ENCODE peak calls at places on chromosomes 1 and 21, in five cellular contexts. One of them, this sample, is unnamed.

GRCh38 chr1:25684216-25684965 is 67.8 kb downstream of the MAN1C1 start:
- DNase-seq in neuronal stem cell: no peak
- DNase-seq in mammary epithelial cell: no peak
- DNase-seq in HepG2: no peak
- DNase-seq in PC-9: no peak
- DNase-seq in this sample: no peak

GRCh38 chr1:202593845-202594244 is 116.4 kb downstream of the SYT2 start:
- DNase-seq in neuronal stem cell: no peak
- DNase-seq in mammary epithelial cell: peak
- DNase-seq in HepG2: no peak
- DNase-seq in PC-9: no peak
- DNase-seq in this sample: peak

GRCh38 chr21:36661511-36662309 is 37.2 kb upstream of the SIM2 start:
- DNase-seq in mammary epithelial cell: no peak
- DNase-seq in PC-9: peak
- DNase-seq in neuronal stem cell: no peak
- DNase-seq in HepG2: peak
- DNase-seq in this sample: peak

GRCh38 chr1:150874455-150875196 is 1.8 kb downstream of the ARNT start:
- DNase-seq in mammary epithelial cell: no peak
- DNase-seq in neuronal stem cell: no peak
- DNase-seq in HepG2: no peak
- DNase-seq in PC-9: no peak
- DNase-seq in this sample: no peak

GRCh38 chr1:41689139-41689538 is 204.7 kb upstream of the EDN2 start:
- DNase-seq in neuronal stem cell: no peak
- DNase-seq in mammary epithelial cell: no peak
- DNase-seq in HepG2: no peak
- DNase-seq in PC-9: no peak
- DNase-seq in this sample: no peak

GRCh38 chr1:197776348-197777082 is 1.2 kb upstream of the DENND1B start:
- DNase-seq in PC-9: peak
- DNase-seq in HepG2: no peak
- DNase-seq in neuronal stem cell: no peak
- DNase-seq in mammary epithelial cell: peak
- DNase-seq in this sample: peak

GRCh38 chr1:212479188-212479587 is 46.5 kb downstream of the NENF start:
- DNase-seq in PC-9: no peak
- DNase-seq in HepG2: no peak
- DNase-seq in neuronal stem cell: no peak
- DNase-seq in mammary epithelial cell: no peak
- DNase-seq in this sample: no peak

GRCh38 chr1:150692720-150693119 is 4.2 kb downstream of the GOLPH3L start:
- DNase-seq in HepG2: no peak
- DNase-seq in neuronal stem cell: no peak
- DNase-seq in mammary epithelial cell: peak
- DNase-seq in PC-9: no peak
- DNase-seq in this sample: peak

GRCh38 chr1:244837597-244838258 is 2.3 kb downstream of the COX20 start:
- DNase-seq in HepG2: peak
- DNase-seq in neuronal stem cell: no peak
- DNase-seq in mammary epithelial cell: no peak
- DNase-seq in PC-9: no peak
- DNase-seq in this sample: no peak

GRCh38 chr1:109636201-109636952 is 16.7 kb downstream of the AMPD2 start:
- DNase-seq in HepG2: peak
- DNase-seq in mammary epithelial cell: no peak
- DNase-seq in PC-9: peak
- DNase-seq in neuronal stem cell: no peak
- DNase-seq in this sample: peak

GRCh38 chr1:223230161-223230881 is 87.3 kb upstream of the TLR5 start:
- DNase-seq in HepG2: no peak
- DNase-seq in neuronal stem cell: no peak
- DNase-seq in PC-9: peak
- DNase-seq in mammary epithelial cell: peak
- DNase-seq in this sample: peak

GRCh38 chr1:204348197-204348596 is 11.5 kb downstream of the PLEKHA6 start:
- DNase-seq in PC-9: no peak
- DNase-seq in neuronal stem cell: no peak
- DNase-seq in mammary epithelial cell: no peak
- DNase-seq in HepG2: peak
- DNase-seq in this sample: no peak

GRCh38 chr1:200890818-200891773 is 3.6 kb upstream of the INAVA start:
- DNase-seq in mammary epithelial cell: peak
- DNase-seq in PC-9: peak
- DNase-seq in neuronal stem cell: peak
- DNase-seq in HepG2: peak
- DNase-seq in this sample: peak

GRCh38 chr1:248703674-248704073 is 1.1 kb upstream of the OR14I1 start:
- DNase-seq in PC-9: no peak
- DNase-seq in mammary epithelial cell: no peak
- DNase-seq in neuronal stem cell: no peak
- DNase-seq in HepG2: no peak
- DNase-seq in this sample: no peak

GRCh38 chr1:26991310-26992116 is 2.0 kb upstream of the TRNP1 start:
- DNase-seq in HepG2: peak
- DNase-seq in mammary epithelial cell: no peak
- DNase-seq in PC-9: no peak
- DNase-seq in neuronal stem cell: no peak
- DNase-seq in this sample: peak

GRCh38 chr1:65147424-65148177 is 402 bp upstream of the AK4 start:
- DNase-seq in neuronal stem cell: peak
- DNase-seq in HepG2: no peak
- DNase-seq in mammary epithelial cell: peak
- DNase-seq in PC-9: peak
- DNase-seq in this sample: no peak

GRCh38 chr1:212488436-212489283 is 55.9 kb downstream of the NENF start:
- DNase-seq in HepG2: peak
- DNase-seq in PC-9: peak
- DNase-seq in neuronal stem cell: no peak
- DNase-seq in mammary epithelial cell: peak
- DNase-seq in this sample: peak

GRCh38 chr1:27605796-27606707 is 2.1 kb upstream of the AHDC1 start:
- DNase-seq in neuronal stem cell: peak
- DNase-seq in HepG2: peak
- DNase-seq in PC-9: no peak
- DNase-seq in mammary epithelial cell: peak
- DNase-seq in this sample: peak

GRCh38 chr1:45490121-45490622 is 791 bp downstream of the TESK2 start:
- DNase-seq in mammary epithelial cell: peak
- DNase-seq in PC-9: no peak
- DNase-seq in HepG2: no peak
- DNase-seq in neuronal stem cell: no peak
- DNase-seq in this sample: peak

GRCh38 chr1:231232870-231233734 is 7.9 kb upstream of the GNPAT start:
- DNase-seq in PC-9: no peak
- DNase-seq in HepG2: peak
- DNase-seq in mammary epithelial cell: no peak
- DNase-seq in neuronal stem cell: no peak
- DNase-seq in this sample: no peak

GRCh38 chr1:185570962-185571361 is 163.2 kb upstream of the HMCN1 start:
- DNase-seq in HepG2: no peak
- DNase-seq in PC-9: no peak
- DNase-seq in mammary epithelial cell: peak
- DNase-seq in neuronal stem cell: no peak
- DNase-seq in this sample: peak

GRCh38 chr1:101071470-101071886 is 45.9 kb upstream of the DPH5 start:
- DNase-seq in neuronal stem cell: no peak
- DNase-seq in mammary epithelial cell: no peak
- DNase-seq in HepG2: peak
- DNase-seq in PC-9: no peak
- DNase-seq in this sample: peak

GRCh38 chr1:6889875-6890480 is 104.7 kb downstream of the CAMTA1 start:
- DNase-seq in mammary epithelial cell: peak
- DNase-seq in PC-9: no peak
- DNase-seq in neuronal stem cell: peak
- DNase-seq in HepG2: peak
- DNase-seq in this sample: peak

GRCh38 chr1:173202430-173203145 is 4.5 kb downstream of the TNFSF4 start:
- DNase-seq in neuronal stem cell: peak
- DNase-seq in mammary epithelial cell: peak
- DNase-seq in HepG2: peak
- DNase-seq in PC-9: no peak
- DNase-seq in this sample: peak

GRCh38 chr1:84246228-84246627 is 55.3 kb upstream of the SAMD13 start:
- DNase-seq in neuronal stem cell: no peak
- DNase-seq in HepG2: no peak
- DNase-seq in mammary epithelial cell: no peak
- DNase-seq in PC-9: no peak
- DNase-seq in this sample: no peak

GRCh38 chr1:84355556-84355955 is 42.7 kb upstream of the DNASE2B start:
- DNase-seq in PC-9: no peak
- DNase-seq in HepG2: no peak
- DNase-seq in mammary epithelial cell: no peak
- DNase-seq in neuronal stem cell: no peak
- DNase-seq in this sample: no peak

GRCh38 chr1:107004421-107004820 is 52.1 kb upstream of the PRMT6 start:
- DNase-seq in PC-9: no peak
- DNase-seq in neuronal stem cell: no peak
- DNase-seq in HepG2: no peak
- DNase-seq in mammary epithelial cell: peak
- DNase-seq in this sample: no peak

GRCh38 chr1:198910816-198911215 is 272.0 kb downstream of the PTPRC start:
- DNase-seq in mammary epithelial cell: no peak
- DNase-seq in neuronal stem cell: no peak
- DNase-seq in PC-9: no peak
- DNase-seq in HepG2: no peak
- DNase-seq in this sample: no peak

GRCh38 chr1:226690460-226690982 is 48.6 kb downstream of the ITPKB start:
- DNase-seq in HepG2: no peak
- DNase-seq in PC-9: no peak
- DNase-seq in neuronal stem cell: no peak
- DNase-seq in mammary epithelial cell: peak
- DNase-seq in this sample: peak

GRCh38 chr1:54474500-54475235 is 68.5 kb upstream of the SSBP3 start:
- DNase-seq in HepG2: no peak
- DNase-seq in mammary epithelial cell: no peak
- DNase-seq in neuronal stem cell: no peak
- DNase-seq in PC-9: no peak
- DNase-seq in this sample: no peak

GRCh38 chr1:20477355-20478071 is 8.5 kb downstream of the CAMK2N1 start:
- DNase-seq in mammary epithelial cell: no peak
- DNase-seq in HepG2: no peak
- DNase-seq in neuronal stem cell: no peak
- DNase-seq in PC-9: no peak
- DNase-seq in this sample: peak

GRCh38 chr1:17403081-17403480 is 31.1 kb downstream of the PADI6 start:
- DNase-seq in mammary epithelial cell: peak
- DNase-seq in PC-9: peak
- DNase-seq in neuronal stem cell: no peak
- DNase-seq in HepG2: no peak
- DNase-seq in this sample: no peak

GRCh38 chr1:16172964-16173446 is 17.1 kb upstream of the EPHA2 start:
- DNase-seq in neuronal stem cell: no peak
- DNase-seq in HepG2: no peak
- DNase-seq in PC-9: peak
- DNase-seq in mammary epithelial cell: no peak
- DNase-seq in this sample: peak

DNA sequence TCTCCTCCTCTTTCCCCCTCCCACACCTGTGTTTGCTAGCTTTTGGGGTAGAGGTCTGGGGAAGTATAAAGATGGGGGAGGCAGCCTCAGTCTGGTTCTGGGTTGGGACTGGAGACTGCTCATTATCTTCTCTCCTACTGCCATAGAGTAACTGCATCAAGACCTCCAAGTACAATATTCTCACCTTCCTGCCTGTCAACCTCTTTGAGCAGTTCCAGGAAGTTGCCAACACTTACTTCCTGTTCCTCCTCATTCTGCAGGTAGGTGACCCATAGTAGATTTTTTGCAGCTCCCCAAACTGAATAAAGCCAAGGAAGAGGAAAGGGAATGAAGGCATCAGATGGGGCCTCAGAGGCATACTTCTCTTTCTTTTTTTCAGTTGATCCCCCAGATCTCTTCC is 5.3 kb downstream of the ATP8B2 start:
- DNase-seq in mammary epithelial cell: no peak
- DNase-seq in PC-9: no peak
- DNase-seq in HepG2: no peak
- DNase-seq in neuronal stem cell: no peak
- DNase-seq in this sample: no peak
- H3K4me2 ChIP-seq in mammary epithelial cell: no peak
- H3K4me2 ChIP-seq in PC-9: no peak
- H3K4me2 ChIP-seq in HepG2: no peak
- H3K4me2 ChIP-seq in neuronal stem cell: no peak
- H3K4me2 ChIP-seq in this sample: no peak

GRCh38 chr1:47548188-47548587 is 110.3 kb downstream of the FOXD2 start:
- DNase-seq in HepG2: no peak
- DNase-seq in mammary epithelial cell: no peak
- DNase-seq in neuronal stem cell: no peak
- DNase-seq in PC-9: no peak
- DNase-seq in this sample: no peak
- H3K4me2 ChIP-seq in HepG2: no peak
- H3K4me2 ChIP-seq in mammary epithelial cell: no peak
- H3K4me2 ChIP-seq in neuronal stem cell: no peak
- H3K4me2 ChIP-seq in PC-9: no peak
- H3K4me2 ChIP-seq in this sample: no peak

DNA sequence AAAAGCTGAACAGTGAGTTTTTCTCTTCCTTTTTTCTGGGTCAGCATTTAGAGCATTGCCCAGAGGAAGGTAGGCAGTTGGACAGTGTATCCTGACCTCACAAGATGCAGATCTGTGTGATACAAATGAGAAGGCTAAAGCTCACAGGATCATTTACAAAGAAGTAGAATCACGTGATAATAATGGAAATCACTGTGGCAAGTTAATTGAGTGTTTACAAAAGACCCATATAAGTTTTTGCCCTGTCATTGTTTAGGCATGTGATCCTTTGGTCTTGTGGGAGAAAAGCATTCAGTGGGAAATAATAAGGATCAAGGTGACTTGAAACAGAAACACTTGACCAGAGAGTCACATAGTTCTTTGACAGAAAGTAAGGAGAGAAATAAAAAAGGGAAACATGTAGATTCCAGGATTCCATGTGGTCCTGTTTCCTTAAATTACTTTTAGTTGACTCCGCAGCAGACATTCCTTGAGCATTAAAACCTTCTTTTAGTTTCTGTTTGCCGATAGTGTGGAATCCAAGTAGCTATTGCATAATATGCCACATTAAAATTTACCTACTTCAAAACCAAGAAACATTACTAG is 66.4 kb downstream of the CNST start:
- DNase-seq in neuronal stem cell: no peak
- DNase-seq in HepG2: no peak
- DNase-seq in mammary epithelial cell: peak
- DNase-seq in PC-9: peak
- DNase-seq in this sample: peak
- H3K4me2 ChIP-seq in neuronal stem cell: no peak
- H3K4me2 ChIP-seq in HepG2: no peak
- H3K4me2 ChIP-seq in mammary epithelial cell: no peak
- H3K4me2 ChIP-seq in PC-9: peak
- H3K4me2 ChIP-seq in this sample: peak

GRCh38 chr1:159040893-159041724 is 31.4 kb downstream of the IFI16 start:
- DNase-seq in neuronal stem cell: no peak
- DNase-seq in mammary epithelial cell: no peak
- DNase-seq in HepG2: no peak
- DNase-seq in PC-9: no peak
- DNase-seq in this sample: no peak
- H3K4me2 ChIP-seq in neuronal stem cell: no peak
- H3K4me2 ChIP-seq in mammary epithelial cell: no peak
- H3K4me2 ChIP-seq in HepG2: no peak
- H3K4me2 ChIP-seq in PC-9: no peak
- H3K4me2 ChIP-seq in this sample: no peak

This sample was measured in IMR-90.